ENCODE peak calls at places on chromosomes 3 and 15, in seven cellular contexts. F is stimulated activated CD8-positive, alpha-beta memory T cell treated with anti-CD3 and anti-CD28 coated beads, Interleukin-2, amount 100 ng/mL, for 1 hour; C is lower lobe of right lung; Z is germinal center; G is ACHN; Q is AML-193; Y is NCI-H1105 treated with DMSO at 0.1 percent for 48 hours. K is an unnamed sample.
A peak's percentile ranks its signal among the peaks of the same experiment; 100 is the strongest.

GRCh38 chr3:61897848-61898247 is 336.5 kb downstream of the PTPRG start:
- DNase-seq in F (no peak), C (no peak), Z (no peak), G (no peak), Q (no peak), Y (no peak), K (no peak)

GRCh38 chr15:66919421-66919820 is 146.0 kb upstream of the SMAD3 start:
- DNase-seq in F (no peak), C (no peak), Z (no peak), G (no peak), Q (no peak), Y (no peak), K (no peak)

GRCh38 chr3:3665546-3665945 is 133.7 kb upstream of the LRRN1 start:
- DNase-seq in F (no peak), C (no peak), Z (no peak), G (no peak), Q (no peak), Y (no peak), K (no peak)

GRCh38 chr3:176950743-176951142 is 246.5 kb downstream of the TBL1XR1 start:
- DNase-seq in F (no peak), C (no peak), Z (no peak), G (peak; percentile 47), Q (no peak), Y (no peak), K (no peak)

GRCh38 chr3:111617406-111617805 is 22.3 kb upstream of the ZBED2 start:
- DNase-seq in F (no peak), C (no peak), Z (no peak), G (no peak), Q (no peak), Y (no peak), K (no peak)

GRCh38 chr15:69535101-69535638 is 82.6 kb downstream of the RPLP1 start:
- DNase-seq in F (no peak), C (no peak), Z (no peak), G (no peak), Q (no peak), Y (no peak), K (no peak)

GRCh38 chr15:45891766-45892165 is 256.9 kb downstream of the SQOR start:
- DNase-seq in F (no peak), C (no peak), Z (no peak), G (no peak), Q (no peak), Y (no peak), K (no peak)

GRCh38 chr15:42491540-42492225 is 742 bp upstream of the ZNF106 start:
- DNase-seq in F (no peak), C (no peak), Z (no peak), G (peak; percentile 75), Q (no peak), Y (no peak), K (no peak)

K was measured in esophagus squamous epithelium.